ENCODE peak calls at places on chromosomes 4 and X, in ten cellular contexts. G is K562; R is transverse colon; D is CD4-positive, alpha-beta T cell; U is upper lobe of right lung; B is neural progenitor cell; P is AG09309; I is left ventricle myocardium inferior; H is BJ; L is endothelial cell. O is an unnamed sample.
A peak's percentile ranks its signal among the peaks of the same experiment; 100 is the strongest.

GRCh38 chr4:184370711-184371389 is 103.5 kb downstream of the IRF2 start:
- DNase-seq in G (peak; percentile 37), R (no peak), D (no peak), U (no peak), B (no peak), P (no peak), I (no peak), H (no peak), L (no peak), O (no peak)

GRCh38 chr4:51943221-51943620 is 76.9 kb downstream of the LRRC66 start:
- DNase-seq in G (no peak), R (no peak), D (no peak), U (no peak), B (no peak), P (peak; percentile 44), I (no peak), H (no peak), L (no peak), O (no peak)

GRCh38 chr4:169009281-169010124 is 552 bp downstream of the CBR4 start:
- DNase-seq in G (peak; percentile 80), R (peak; percentile 70), D (peak; percentile 38), U (peak; percentile 86), B (peak; percentile 82), P (no peak), I (peak; percentile 67), H (no peak), L (peak; percentile 46), O (peak; percentile 35)

GRCh38 chrX:149079805-149080406 is 425.2 kb downstream of the IDS start:
- DNase-seq in G (no peak), R (no peak), D (no peak), U (no peak), B (no peak), P (no peak), I (no peak), H (no peak), L (no peak), O (no peak)

GRCh38 chr4:165325732-165326512 is 1.5 kb upstream of the MSMO1 start:
- DNase-seq in G (peak; percentile 74), R (no peak), D (no peak), U (no peak), B (no peak), P (no peak), I (no peak), H (no peak), L (no peak), O (no peak)

GRCh38 chrX:96204928-96205327 is 479.7 kb upstream of the DIAPH2 start:
- DNase-seq in G (no peak), R (no peak), D (no peak), U (no peak), B (no peak), P (no peak), I (no peak), H (no peak), L (no peak), O (no peak)

GRCh38 chrX:30965751-30966150 is 76.7 kb upstream of the TAB3 start:
- DNase-seq in G (no peak), R (no peak), D (no peak), U (no peak), B (no peak), P (no peak), I (no peak), H (no peak), L (no peak), O (no peak)

GRCh38 chr4:151574968-151575367 is 166.0 kb downstream of the FHIP1A start:
- DNase-seq in G (no peak), R (no peak), D (no peak), U (no peak), B (no peak), P (no peak), I (no peak), H (no peak), L (no peak), O (no peak)

GRCh38 chr4:37822220-37822619 is 4.3 kb upstream of the PGM2 start:
- DNase-seq in G (no peak), R (no peak), D (no peak), U (no peak), B (no peak), P (no peak), I (no peak), H (no peak), L (no peak), O (no peak)

GRCh38 chr4:95165926-95166524 is 382.7 kb downstream of the UNC5C start:
- DNase-seq in G (peak; percentile 75), R (no peak), D (no peak), U (no peak), B (peak; percentile 85), P (peak; percentile 39), I (no peak), H (no peak), L (peak; percentile 33), O (peak; percentile 24)

GRCh38 chr4:159060161-159060560 is 42.7 kb upstream of the RAPGEF2 start:
- DNase-seq in G (no peak), R (no peak), D (no peak), U (no peak), B (no peak), P (no peak), I (peak; percentile 32), H (no peak), L (no peak), O (no peak)

GRCh38 chrX:49977319-49978090 is 55.1 kb downstream of the CLCN5 start:
- DNase-seq in G (no peak), R (no peak), D (no peak), U (no peak), B (no peak), P (no peak), I (no peak), H (no peak), L (no peak), O (no peak)

GRCh38 chrX:138917781-138918180 is 206.3 kb upstream of the FGF13 start:
- DNase-seq in G (no peak), R (no peak), D (no peak), U (no peak), B (no peak), P (peak; percentile 75), I (no peak), H (peak; percentile 46), L (no peak), O (no peak)

GRCh38 chrX:12961191-12961718 is 13.7 kb upstream of the TMSB4X start:
- DNase-seq in G (no peak), R (no peak), D (no peak), U (no peak), B (no peak), P (no peak), I (no peak), H (no peak), L (no peak), O (no peak)

GRCh38 chr4:54091637-54092404 is 8.1 kb upstream of the GSX2 start:
- DNase-seq in G (peak; percentile 58), R (peak; percentile 82), D (peak; percentile 80), U (peak; percentile 91), B (peak; percentile 64), P (no peak), I (peak; percentile 82), H (no peak), L (no peak), O (peak; percentile 35)

GRCh38 chrX:153871946-153872878 is 13.8 kb downstream of the L1CAM start:
- DNase-seq in G (no peak), R (no peak), D (no peak), U (no peak), B (no peak), P (no peak), I (no peak), H (no peak), L (no peak), O (no peak)

GRCh38 chrX:30971761-30972603 is 82.9 kb upstream of the TAB3 start:
- DNase-seq in G (peak; percentile 51), R (peak; percentile 17), D (peak; percentile 1), U (no peak), B (peak; percentile 56), P (peak; percentile 11), I (no peak), H (peak; percentile 7), L (peak; percentile 7), O (peak; percentile 36)

DNA sequence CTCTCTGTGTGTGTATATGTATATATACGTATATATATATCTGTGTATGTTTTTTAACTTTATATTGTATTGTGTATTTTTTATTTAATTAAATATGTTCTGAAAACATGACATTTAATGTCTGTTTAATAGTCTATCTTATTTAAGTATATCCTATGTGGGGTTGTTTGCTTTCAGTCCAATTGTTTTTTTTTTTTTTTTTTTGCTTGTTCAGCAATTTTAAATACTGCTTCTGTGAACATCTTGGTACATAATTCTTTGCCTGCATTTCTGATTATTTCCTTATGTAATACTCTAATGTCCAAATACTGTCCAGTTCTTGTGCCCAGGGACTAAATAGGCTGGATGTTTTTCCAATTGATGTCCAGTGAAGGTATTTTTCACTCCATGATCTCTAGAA is 45.1 kb upstream of the MAD2L1 start:
- DNase-seq in G (no peak), R (no peak), D (no peak), U (no peak), B (no peak), P (no peak), I (no peak), H (no peak), L (no peak), O (no peak)
- TF ChIP-seq CTCF in G (no peak), R (no peak), D (no peak), U (no peak), B (no peak), P (no peak), I (no peak), H (no peak), L (no peak), O (no peak)

GRCh38 chrX:115948018-115948923 is 222.3 kb upstream of the AGTR2 start:
- DNase-seq in G (peak; percentile 27), R (peak; percentile 34), D (no peak), U (no peak), B (peak; percentile 6), P (no peak), I (no peak), H (no peak), L (no peak), O (no peak)
- TF ChIP-seq CTCF in G (peak; percentile 51), R (no peak), D (no peak), U (no peak), B (peak; percentile 18), P (no peak), I (no peak), H (no peak), L (no peak), O (no peak)

GRCh38 chrX:144214651-144215050 is 330.8 kb downstream of the UBE2NL start:
- DNase-seq in G (no peak), R (no peak), D (no peak), U (no peak), B (no peak), P (no peak), I (no peak), H (no peak), L (no peak), O (no peak)

DNA sequence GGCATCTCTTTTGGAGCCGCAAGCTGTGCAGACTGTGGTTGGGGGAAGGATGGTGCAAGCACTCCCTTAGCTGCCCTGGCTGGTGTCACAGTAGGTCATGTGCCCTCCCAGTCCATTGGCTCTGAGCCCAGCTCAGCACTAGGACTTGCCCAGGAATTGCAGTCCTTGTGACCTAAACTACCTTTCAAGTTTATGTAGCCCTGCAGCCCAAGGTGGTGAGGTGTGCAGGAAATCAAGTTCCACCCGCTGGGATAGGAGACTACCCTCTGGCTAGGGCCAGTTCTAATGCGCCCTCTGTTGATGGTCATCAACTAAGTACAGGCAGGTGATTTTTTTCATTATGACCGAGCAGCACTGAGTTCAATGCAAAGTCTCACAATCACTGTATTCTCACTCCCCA is 335.2 kb downstream of the UBE2NL start:
- DNase-seq in G (no peak), R (no peak), D (no peak), U (peak; percentile 61), B (peak; percentile 24), P (no peak), I (no peak), H (no peak), L (no peak), O (no peak)
- TF ChIP-seq CTCF in G (no peak), R (no peak), D (no peak), U (no peak), B (peak; percentile 26), P (no peak), I (no peak), H (no peak), L (no peak), O (no peak)

GRCh38 chr4:117596917-117597316 is 437.4 kb upstream of the NDST3 start:
- DNase-seq in G (no peak), R (no peak), D (no peak), U (no peak), B (no peak), P (no peak), I (no peak), H (no peak), L (no peak), O (no peak)
- TF ChIP-seq CTCF in G (no peak), R (no peak), D (no peak), U (no peak), B (no peak), P (no peak), I (no peak), H (no peak), L (no peak), O (no peak)

O was measured in Calu3.